ENCODE peak calls at places on chromosomes 16 and 17, in four cellular contexts. R is PC-3, Z is mesenteric fat pad, L is hippocampal formation. D is an unnamed sample.
A peak's percentile ranks its signal among the peaks of the same experiment; 100 is the strongest.

GRCh38 chr16:75193730-75194444 is 13.1 kb downstream of the CTRB2 start:
- DNase-seq in L (no peak), Z (peak; percentile 65), R (no peak), D (no peak)

GRCh38 chr16:79172306-79172705 is 428.2 kb downstream of the MAF start:
- DNase-seq in L (no peak), R (no peak), Z (no peak), D (no peak)

GRCh38 chr16:28320023-28320561 is 27.8 kb downstream of the SBK1 start:
- DNase-seq in R (no peak), L (no peak), Z (no peak), D (no peak)

GRCh38 chr17:64219571-64219970 is 43.5 kb downstream of the TEX2 start:
- DNase-seq in L (no peak), Z (no peak), R (no peak), D (no peak)

GRCh38 chr17:50221500-50222480 is 20.4 kb upstream of the COL1A1 start:
- DNase-seq in L (peak; percentile 17), R (peak; percentile 58), Z (peak; percentile 11), D (no peak)

GRCh38 chr17:82096709-82097186 is 1.3 kb downstream of the FASN start:
- DNase-seq in Z (no peak), R (no peak), L (no peak), D (no peak)

GRCh38 chr17:56099649-56100048 is 53.6 kb upstream of the ANKFN1 start:
- DNase-seq in R (no peak), L (no peak), Z (no peak), D (no peak)

GRCh38 chr16:22262460-22262859 is 34.7 kb upstream of the POLR3E start:
- DNase-seq in R (no peak), L (no peak), Z (no peak), D (no peak)

GRCh38 chr17:4500188-4500565 is 1.5 kb downstream of the SPNS2 start:
- DNase-seq in L (no peak), R (no peak), Z (no peak), D (no peak)

GRCh38 chr17:53896047-53896446 is 73.3 kb downstream of the KIF2B start:
- DNase-seq in L (no peak), R (no peak), Z (no peak), D (no peak)

GRCh38 chr17:49788443-49789277 is at the start of gene KAT7:
- DNase-seq in L (peak; percentile 99), R (peak; percentile 100), Z (peak; percentile 99), D (peak; percentile 99)

GRCh38 chr16:67242138-67242730 is 5.0 kb downstream of the FHOD1 start:
- DNase-seq in Z (no peak), R (no peak), L (no peak), D (no peak)

GRCh38 chr17:80565347-80566053 is 20.9 kb downstream of the RPTOR start:
- DNase-seq in L (no peak), R (no peak), Z (no peak), D (no peak)

GRCh38 chr16:80309178-80309577 is 231.6 kb upstream of the DYNLRB2 start:
- DNase-seq in Z (no peak), R (no peak), L (no peak), D (no peak)

GRCh38 chr17:30413109-30413508 is 34.4 kb downstream of the CPD start:
- DNase-seq in Z (no peak), R (peak; percentile 75), L (no peak), D (no peak)

GRCh38 chr17:64399071-64399766 is 8.6 kb upstream of the PECAM1 start:
- DNase-seq in L (no peak), Z (no peak), R (peak; percentile 82), D (no peak)

GRCh38 chr17:57365420-57365819 is 109.1 kb downstream of the MSI2 start:
- DNase-seq in L (no peak), R (no peak), Z (no peak), D (peak; percentile 34)

GRCh38 chr17:68621065-68621464 is 19.9 kb upstream of the FAM20A start:
- DNase-seq in Z (no peak), L (no peak), R (peak; percentile 82), D (no peak)

GRCh38 chr17:15392326-15392739 is 50.9 kb upstream of the TEKT3 start:
- DNase-seq in L (no peak), R (peak; percentile 99), Z (no peak), D (no peak)

GRCh38 chr16:49858200-49859129 is 2.6 kb upstream of the ZNF423 start:
- DNase-seq in Z (no peak), R (no peak), L (no peak), D (no peak)

GRCh38 chr16:57471852-57472664 is 9.6 kb downstream of the POLR2C start:
- DNase-seq in R (no peak), Z (no peak), L (no peak), D (peak; percentile 94)

GRCh38 chr17:40025991-40026815 is 11.0 kb downstream of the CSF3 start:
- DNase-seq in R (peak; percentile 84), L (no peak), Z (no peak), D (no peak)

GRCh38 chr17:46115687-46116086 is 77.5 kb downstream of the KANSL1 start:
- DNase-seq in L (no peak), R (no peak), Z (no peak), D (no peak)

GRCh38 chr16:13402601-13403000 is 501.2 kb downstream of the SHISA9 start:
- DNase-seq in R (no peak), Z (no peak), L (no peak), D (no peak)

GRCh38 chr17:4980644-4981216 is 6.7 kb downstream of the CAMTA2 start:
- DNase-seq in Z (no peak), R (peak; percentile 65), L (no peak), D (peak; percentile 54)

GRCh38 chr17:58096892-58097291 is 13.7 kb downstream of the DYNLL2 start:
- DNase-seq in L (no peak), Z (no peak), R (peak; percentile 17), D (no peak)

GRCh38 chr17:66386789-66387351 is 84.5 kb downstream of the PRKCA start:
- DNase-seq in L (no peak), Z (no peak), R (peak; percentile 83), D (peak; percentile 85)

GRCh38 chr17:29645516-29646051 is 22.9 kb upstream of the CORO6 start:
- DNase-seq in Z (no peak), R (no peak), L (peak; percentile 38), D (no peak)

GRCh38 chr17:77317091-77317519 is 176.3 kb downstream of the SEC14L1 start:
- DNase-seq in L (no peak), R (no peak), Z (no peak), D (no peak)

GRCh38 chr17:17752822-17753448 is 71.7 kb downstream of the RAI1 start:
- DNase-seq in Z (no peak), R (no peak), L (peak; percentile 25), D (no peak)

GRCh38 chr16:20073203-20074088 is at the start of gene GPR139:
- DNase-seq in R (no peak), L (no peak), Z (no peak), D (no peak)

D was measured in HepG2.